ENCODE peak calls at places on chromosome 9, in six cellular contexts. X is aorta, D is NCI-H2081, S is ACHN, C is NCI-H510A, M is ELF-1. E is an unnamed sample.

GRCh38 chr9:27726244-27727141 is 153.2 kb upstream of the C9orf72 start:
- DNase-seq in C (no peak), S (peak; percentile 54), D (peak; percentile 87), M (peak; percentile 73), X (no peak), E (peak; percentile 9)

GRCh38 chr9:129370770-129371169 is 192.7 kb upstream of the IER5L start:
- DNase-seq in S (no peak), M (no peak), X (peak; percentile 26), C (no peak), D (no peak), E (no peak)

GRCh38 chr9:136762915-136763648 is 1.2 kb downstream of the LCN15 start:
- DNase-seq in D (no peak), S (no peak), M (peak; percentile 96), C (no peak), X (peak; percentile 84), E (no peak)

GRCh38 chr9:114397848-114398605 is 10.2 kb upstream of the AKNA start:
- DNase-seq in M (peak; percentile 97), X (peak; percentile 99), S (peak; percentile 91), C (peak; percentile 97), D (peak; percentile 92), E (peak; percentile 85)

GRCh38 chr9:70586506-70586905 is 172.0 kb upstream of the KLF9 start:
- DNase-seq in D (no peak), S (no peak), C (no peak), M (no peak), X (no peak), E (no peak)

GRCh38 chr9:107299437-107299836 is 16.4 kb downstream of the RAD23B start:
- DNase-seq in S (no peak), C (no peak), D (no peak), X (no peak), M (no peak), E (no peak)

GRCh38 chr9:129494113-129494789 is 126.7 kb downstream of the C9orf50 start:
- DNase-seq in S (no peak), C (no peak), M (peak; percentile 43), X (no peak), D (no peak), E (no peak)

GRCh38 chr9:137127301-137128157 is 11.4 kb upstream of the GRIN1 start:
- DNase-seq in D (no peak), X (no peak), C (no peak), M (no peak), S (no peak), E (no peak)

GRCh38 chr9:26193237-26193636 is 515.0 kb upstream of the TUSC1 start:
- DNase-seq in X (no peak), S (no peak), D (no peak), M (no peak), C (no peak), E (no peak)

GRCh38 chr9:72753261-72753893 is 199.5 kb downstream of the ALDH1A1 start:
- DNase-seq in S (peak; percentile 7), D (peak; percentile 70), C (no peak), M (no peak), X (no peak), E (peak; percentile 1)

GRCh38 chr9:89887286-89887685 is 282.5 kb downstream of the GADD45G start:
- DNase-seq in C (peak; percentile 22), D (no peak), X (no peak), S (no peak), M (no peak), E (no peak)

GRCh38 chr9:24044576-24044975 is 218.5 kb upstream of the ELAVL2 start:
- DNase-seq in X (no peak), M (no peak), C (no peak), S (no peak), D (no peak), E (no peak)

GRCh38 chr9:121201045-121201737 is 478 bp downstream of the RAB14 start:
- DNase-seq in C (peak; percentile 31), M (peak; percentile 36), S (peak; percentile 35), D (peak; percentile 48), X (peak; percentile 85), E (peak; percentile 8)